ENCODE peak calls at places on chromosomes 13 and 19, in six cellular contexts. Z, W, O, H, A and Y are unnamed samples.

GRCh38 chr13:34349091-34349722 is 531.3 kb downstream of the RFC3 start:
- DNase-seq in W (peak), H (no peak), A (peak), O (no peak), Z (no peak), Y (peak)

GRCh38 chr19:47190167-47190727 is 40.8 kb downstream of the BBC3 start:
- DNase-seq in O (peak), A (peak), Z (no peak), H (peak), W (peak), Y (peak)

GRCh38 chr13:60629158-60629557 is 232.1 kb downstream of the TDRD3 start:
- DNase-seq in W (no peak), O (no peak), A (no peak), Z (no peak), H (no peak), Y (no peak)

GRCh38 chr19:18278521-18279265 is 2.7 kb downstream of the JUND start:
- DNase-seq in H (peak), W (no peak), Z (peak), O (peak), A (peak), Y (no peak)

GRCh38 chr19:13181747-13182388 is 31.7 kb downstream of the IER2 start:
- DNase-seq in A (peak), H (no peak), Z (no peak), O (peak), W (peak), Y (no peak)

GRCh38 chr13:34035676-34036325 is 217.9 kb downstream of the RFC3 start:
- DNase-seq in H (no peak), A (no peak), W (no peak), O (no peak), Z (no peak), Y (peak)

GRCh38 chr19:41691268-41691970 is 3.3 kb upstream of the CEACAM7 start:
- DNase-seq in A (peak), H (peak), O (no peak), W (no peak), Z (peak), Y (no peak)

GRCh38 chr13:33931397-33931987 is 113.5 kb downstream of the RFC3 start:
- DNase-seq in W (peak), H (no peak), Z (peak), A (peak), O (no peak), Y (peak)

GRCh38 chr19:53659292-53659691 is 27.5 kb downstream of the DPRX start:
- DNase-seq in A (no peak), O (no peak), H (no peak), Z (peak), W (peak), Y (no peak)

GRCh38 chr19:1325568-1326294 is 40.1 kb downstream of the EFNA2 start:
- DNase-seq in Z (no peak), A (no peak), W (no peak), H (no peak), O (no peak), Y (no peak)
- H3K27ac ChIP-seq in Z (peak), A (no peak), W (peak), H (no peak), O (no peak), Y (no peak)

GRCh38 chr13:20209937-20210336 is 17.2 kb upstream of the GJB2 start:
- DNase-seq in A (no peak), O (no peak), Z (no peak), W (no peak), H (no peak), Y (no peak)

GRCh38 chr13:20206836-20207235 is 14.1 kb upstream of the GJB2 start:
- DNase-seq in O (no peak), Z (no peak), W (no peak), A (no peak), H (no peak), Y (no peak)

GRCh38 chr13:20206065-20206725 is 13.5 kb upstream of the GJB2 start:
- DNase-seq in O (no peak), Z (no peak), H (no peak), A (no peak), W (no peak), Y (no peak)
- H3K27ac ChIP-seq in O (no peak), Z (no peak), H (no peak), A (no peak), W (no peak), Y (no peak)

GRCh38 chr19:38735257-38735686 is 9.0 kb downstream of the CAPN12 start:
- DNase-seq in H (peak), O (peak), Z (peak), W (peak), A (no peak), Y (peak)

GRCh38 chr19:38733493-38734175 is 10.6 kb downstream of the CAPN12 start:
- DNase-seq in A (no peak), W (no peak), H (no peak), O (no peak), Z (no peak), Y (peak)

GRCh38 chr19:38733241-38733492 is 11.1 kb downstream of the CAPN12 start:
- DNase-seq in Z (no peak), O (no peak), H (no peak), A (no peak), W (no peak), Y (no peak)

GRCh38 chr19:38734426-38735256 is 9.6 kb downstream of the CAPN12 start:
- DNase-seq in H (peak), Z (peak), W (no peak), O (peak), A (no peak), Y (no peak)

GRCh38 chr19:38734176-38734425 is 10.2 kb downstream of the CAPN12 start:
- DNase-seq in A (no peak), W (no peak), H (no peak), O (no peak), Z (no peak), Y (no peak)
- H3K27ac ChIP-seq in A (no peak), W (peak), H (peak), O (peak), Z (no peak), Y (no peak)

DNA sequence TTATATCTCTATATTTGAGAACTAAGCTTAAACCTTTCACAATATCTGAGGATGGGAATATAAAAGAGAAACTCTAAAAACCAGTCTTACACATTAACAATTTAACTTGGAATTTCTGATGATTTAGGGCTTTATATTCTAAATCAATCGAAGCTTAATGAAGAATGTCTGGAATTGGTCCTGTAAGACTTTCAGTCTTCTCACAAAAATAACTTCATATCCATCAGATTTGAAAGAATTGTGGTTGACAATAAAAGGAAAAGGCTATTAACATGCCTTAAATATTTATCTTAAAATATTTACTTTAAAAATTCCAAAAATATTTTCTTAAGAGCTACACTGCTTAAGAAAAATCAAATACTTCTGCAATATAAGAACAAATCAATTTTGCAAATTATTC is 27.3 kb downstream of the MYCBP2 start:
- DNase-seq in Z (no peak), W (no peak), H (no peak), O (no peak), A (no peak), Y (no peak)
- H3K27ac ChIP-seq in Z (no peak), W (no peak), H (no peak), O (no peak), A (no peak), Y (no peak)

GRCh38 chr13:45695198-45695730 is 6.9 kb upstream of the CBY2 start:
- DNase-seq in W (no peak), H (no peak), A (no peak), O (no peak), Z (no peak), Y (no peak)
- H3K27ac ChIP-seq in W (no peak), H (no peak), A (no peak), O (no peak), Z (no peak), Y (no peak)